ENCODE peak calls at places on chromosomes 13 and 19, in nine cellular contexts. V is CD8-positive, alpha-beta memory T cell; Q is colonic mucosa; W is spleen; X is fibroblast of lung; H is brain microvascular endothelial cell; C is psoas muscle; I is effector memory CD4-positive, alpha-beta T cell; K is IMR-90. J is an unnamed sample.

GRCh38 chr19:39398297-39398864 is 7.2 kb downstream of the MED29 start:
- DNase-seq in V (peak; percentile 77), Q (peak; percentile 89), W (peak; percentile 95), X (peak; percentile 95), H (peak; percentile 73), C (peak; percentile 80), I (no peak), K (peak; percentile 84), J (peak; percentile 84)

GRCh38 chr13:66748712-66749111 is 481.4 kb downstream of the PCDH9 start:
- DNase-seq in V (no peak), Q (no peak), W (no peak), X (no peak), H (no peak), C (no peak), I (no peak), K (no peak), J (no peak)

GRCh38 chr13:89925107-89925506 is 1422.4 kb upstream of the MIR17HG start:
- DNase-seq in V (no peak), Q (no peak), W (no peak), X (peak; percentile 77), H (no peak), C (no peak), I (no peak), K (peak; percentile 2), J (peak; percentile 26)

GRCh38 chr13:76939215-76939614 is 9.1 kb upstream of the ACOD1 start:
- DNase-seq in V (no peak), Q (no peak), W (no peak), X (peak; percentile 47), H (no peak), C (no peak), I (no peak), K (peak; percentile 41), J (peak; percentile 30)

GRCh38 chr19:6211632-6212402 is 68.0 kb downstream of the MLLT1 start:
- DNase-seq in V (no peak), Q (no peak), W (no peak), X (no peak), H (no peak), C (no peak), I (no peak), K (no peak), J (no peak)

GRCh38 chr13:23378009-23378632 is 55.4 kb downstream of the SACS start:
- DNase-seq in V (no peak), Q (peak; percentile 37), W (no peak), X (peak; percentile 98), H (peak; percentile 89), C (no peak), I (peak; percentile 27), K (peak; percentile 99), J (peak; percentile 89)

GRCh38 chr13:79581870-79582315 is 100.9 kb downstream of the NDFIP2 start:
- DNase-seq in V (no peak), Q (no peak), W (no peak), X (peak; percentile 50), H (peak; percentile 52), C (peak; percentile 23), I (no peak), K (peak; percentile 3), J (no peak)

GRCh38 chr19:4310247-4311121 is 6.1 kb downstream of the FSD1 start:
- DNase-seq in V (no peak), Q (peak; percentile 33), W (no peak), X (no peak), H (no peak), C (no peak), I (no peak), K (no peak), J (peak; percentile 64)

GRCh38 chr19:30135797-30136196 is 193.8 kb downstream of the URI1 start:
- DNase-seq in V (no peak), Q (no peak), W (peak; percentile 53), X (no peak), H (no peak), C (no peak), I (no peak), K (no peak), J (no peak)

GRCh38 chr13:76889254-76889653 is 3.0 kb upstream of the KCTD12 start:
- DNase-seq in V (no peak), Q (no peak), W (no peak), X (no peak), H (no peak), C (no peak), I (no peak), K (no peak), J (peak; percentile 15)

GRCh38 chr13:112928958-112929777 is 39.8 kb upstream of the MCF2L start:
- DNase-seq in V (no peak), Q (peak; percentile 70), W (no peak), X (peak; percentile 62), H (peak; percentile 10), C (no peak), I (no peak), K (peak; percentile 28), J (no peak)

GRCh38 chr13:106612688-106613087 is 44.8 kb upstream of the ARGLU1 start:
- DNase-seq in V (no peak), Q (peak; percentile 56), W (no peak), X (peak; percentile 61), H (peak; percentile 43), C (peak; percentile 74), I (no peak), K (peak; percentile 59), J (no peak)

GRCh38 chr13:97295279-97296182 is 73.4 kb downstream of the MBNL2 start:
- DNase-seq in V (no peak), Q (no peak), W (no peak), X (peak; percentile 91), H (peak; percentile 36), C (no peak), I (no peak), K (peak; percentile 92), J (peak; percentile 80)

GRCh38 chr19:1566392-1567115 is 1.6 kb downstream of the MEX3D start:
- DNase-seq in V (no peak), Q (peak; percentile 62), W (no peak), X (peak; percentile 79), H (peak; percentile 76), C (peak; percentile 62), I (no peak), K (peak; percentile 77), J (peak; percentile 62)

GRCh38 chr13:50684366-50684765 is 159.1 kb downstream of the DLEU7 start:
- DNase-seq in V (no peak), Q (no peak), W (no peak), X (no peak), H (no peak), C (no peak), I (no peak), K (no peak), J (no peak)

GRCh38 chr13:110484290-110485048 is 77.1 kb downstream of the RAB20 start:
- DNase-seq in V (no peak), Q (no peak), W (no peak), X (no peak), H (no peak), C (no peak), I (no peak), K (no peak), J (no peak)
- H3K27ac ChIP-seq in V (no peak overlapping the region), Q (no peak overlapping the region), W (no peak overlapping the region), X (no peak overlapping the region), H (no peak overlapping the region), C (no peak overlapping the region), I (no peak overlapping the region), K (no peak overlapping the region), J (no peak overlapping the region)

GRCh38 chr19:38144667-38145066 is 79.4 kb downstream of the DPF1 start:
- DNase-seq in V (no peak), Q (no peak), W (no peak), X (no peak), H (no peak), C (no peak), I (no peak), K (no peak), J (no peak)

GRCh38 chr19:38145627-38146026 is 78.4 kb downstream of the DPF1 start:
- DNase-seq in V (no peak), Q (no peak), W (no peak), X (peak; percentile 73), H (no peak), C (no peak), I (no peak), K (no peak), J (no peak)

GRCh38 chr19:38141108-38141507 is 82.9 kb downstream of the DPF1 start:
- DNase-seq in V (no peak), Q (no peak), W (no peak), X (no peak), H (no peak), C (no peak), I (no peak), K (no peak), J (no peak)

GRCh38 chr19:38142176-38143035 is 81.6 kb downstream of the DPF1 start:
- DNase-seq in V (peak; percentile 52), Q (peak; percentile 52), W (no peak), X (peak; percentile 59), H (peak; percentile 60), C (peak; percentile 67), I (peak; percentile 8), K (peak; percentile 28), J (peak; percentile 74)

GRCh38 chr19:38143847-38144246 is 80.2 kb downstream of the DPF1 start:
- DNase-seq in V (no peak), Q (no peak), W (no peak), X (no peak), H (no peak), C (no peak), I (no peak), K (no peak), J (no peak)
- H3K27ac ChIP-seq in V (no peak overlapping the region), Q (no peak overlapping the region), W (no peak overlapping the region), X (no peak overlapping the region), H (no peak overlapping the region), C (no peak overlapping the region), I (no peak overlapping the region), K (no peak overlapping the region), J (peak overlapping the region; percentile 55)

DNA sequence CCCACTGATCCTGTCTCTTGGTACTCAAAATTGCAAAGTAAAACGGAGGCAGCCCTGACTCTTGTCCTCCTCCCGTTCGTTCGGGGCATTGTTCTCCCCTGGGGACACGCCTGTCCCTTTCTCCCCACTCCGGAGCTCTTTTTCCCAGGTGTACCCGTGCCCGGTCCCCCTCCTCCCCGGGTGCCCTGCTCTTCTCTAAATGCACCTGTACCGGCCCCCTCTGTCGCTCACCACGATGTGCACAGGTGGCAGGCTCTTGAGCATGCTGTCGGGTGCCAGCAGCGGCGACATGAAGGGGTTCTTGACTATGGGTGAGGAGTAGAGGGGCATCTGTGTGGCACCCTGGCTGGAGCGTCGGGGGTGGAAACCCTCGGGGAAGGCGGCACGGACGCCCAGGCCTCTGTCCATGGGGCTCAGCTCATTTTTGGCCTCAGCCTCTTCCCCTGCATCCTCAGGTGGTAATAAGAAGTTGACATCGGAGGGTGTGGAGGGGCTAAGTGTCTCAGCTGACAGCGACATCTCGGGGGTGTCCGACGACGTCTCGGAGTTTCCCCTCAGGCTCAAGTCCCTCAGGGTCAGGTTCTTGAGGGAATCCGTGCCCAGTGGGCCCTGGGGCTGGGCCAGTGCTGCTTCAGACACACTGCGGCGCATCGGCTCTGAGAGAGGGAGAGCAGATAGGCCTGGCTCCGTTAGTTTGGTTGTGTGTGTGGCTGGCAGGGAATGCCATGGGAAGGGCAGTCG is 12.4 kb upstream of the CNFN start:
- DNase-seq in V (no peak), Q (no peak), W (peak; percentile 74), X (no peak), H (no peak), C (no peak), I (no peak), K (no peak), J (no peak)
- H3K27ac ChIP-seq in V (peak overlapping the region; percentile 38), Q (no peak overlapping the region), W (no peak overlapping the region), X (no peak overlapping the region), H (no peak overlapping the region), C (no peak overlapping the region), I (peak overlapping the region; percentile 58), K (no peak overlapping the region), J (peak overlapping the region; percentile 58)

DNA sequence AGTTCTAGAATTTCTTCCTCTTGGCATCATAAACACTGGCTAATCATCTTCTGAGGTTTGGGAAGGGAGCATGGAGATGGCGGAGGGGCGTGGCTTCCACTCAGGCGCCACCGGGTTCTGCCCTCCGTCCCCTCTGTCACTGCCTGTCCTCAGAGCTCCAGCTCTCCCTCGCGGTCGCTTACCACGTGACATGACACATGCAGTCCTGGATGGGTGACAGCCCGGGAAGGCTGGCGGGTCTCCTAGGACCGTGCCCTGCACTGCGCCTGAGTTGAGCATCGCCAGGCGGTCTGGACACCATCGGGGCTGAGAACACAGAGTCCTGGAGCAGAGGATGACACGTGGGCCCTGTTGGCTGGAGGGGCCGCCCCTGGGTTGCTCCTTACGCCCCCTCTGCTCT is 123.3 kb downstream of the RAB20 start:
- DNase-seq in V (no peak), Q (no peak), W (no peak), X (no peak), H (no peak), C (no peak), I (no peak), K (no peak), J (no peak)
- H3K27ac ChIP-seq in V (no peak overlapping the region), Q (no peak overlapping the region), W (no peak overlapping the region), X (no peak overlapping the region), H (no peak overlapping the region), C (no peak overlapping the region), I (no peak overlapping the region), K (no peak overlapping the region), J (no peak overlapping the region)